ENCODE peak calls at places on chromosomes 12 and 14, in ten cellular contexts. One of them, this sample, is unnamed.

GRCh38 chr12:54249489-54249888 is 30.4 kb downstream of the CBX5 start:
- DNase-seq in psoas muscle: no peak
- DNase-seq in body of pancreas: no peak
- DNase-seq in progenitor cell of endocrine pancreas: no peak
- DNase-seq in cardiac muscle cell: no peak
- DNase-seq in brain microvascular endothelial cell: no peak
- DNase-seq in dorsolateral prefrontal cortex: no peak
- DNase-seq in GM12865: no peak
- DNase-seq in ovary: no peak
- DNase-seq in WTC11: no peak
- DNase-seq in this sample: no peak

GRCh38 chr12:43737646-43738045 is 20.9 kb downstream of the PUS7L start:
- DNase-seq in GM12865: no peak
- DNase-seq in body of pancreas: no peak
- DNase-seq in progenitor cell of endocrine pancreas: no peak
- DNase-seq in psoas muscle: no peak
- DNase-seq in brain microvascular endothelial cell: peak
- DNase-seq in ovary: no peak
- DNase-seq in WTC11: no peak
- DNase-seq in dorsolateral prefrontal cortex: no peak
- DNase-seq in cardiac muscle cell: no peak
- DNase-seq in this sample: no peak

GRCh38 chr12:69396041-69396440 is 36.5 kb downstream of the YEATS4 start:
- DNase-seq in ovary: no peak
- DNase-seq in GM12865: no peak
- DNase-seq in WTC11: no peak
- DNase-seq in body of pancreas: no peak
- DNase-seq in cardiac muscle cell: no peak
- DNase-seq in psoas muscle: no peak
- DNase-seq in dorsolateral prefrontal cortex: no peak
- DNase-seq in progenitor cell of endocrine pancreas: no peak
- DNase-seq in brain microvascular endothelial cell: no peak
- DNase-seq in this sample: no peak

GRCh38 chr14:54722791-54723432 is 156.0 kb downstream of the SAMD4A start:
- DNase-seq in GM12865: peak
- DNase-seq in dorsolateral prefrontal cortex: no peak
- DNase-seq in brain microvascular endothelial cell: peak
- DNase-seq in body of pancreas: no peak
- DNase-seq in ovary: no peak
- DNase-seq in psoas muscle: no peak
- DNase-seq in cardiac muscle cell: peak
- DNase-seq in progenitor cell of endocrine pancreas: no peak
- DNase-seq in WTC11: no peak
- DNase-seq in this sample: no peak

GRCh38 chr12:3326156-3326849 is 164.7 kb upstream of the PRMT8 start:
- DNase-seq in progenitor cell of endocrine pancreas: no peak
- DNase-seq in cardiac muscle cell: no peak
- DNase-seq in GM12865: no peak
- DNase-seq in ovary: no peak
- DNase-seq in body of pancreas: no peak
- DNase-seq in dorsolateral prefrontal cortex: no peak
- DNase-seq in WTC11: peak
- DNase-seq in psoas muscle: no peak
- DNase-seq in brain microvascular endothelial cell: no peak
- DNase-seq in this sample: no peak

GRCh38 chr12:12428961-12429657 is 72.2 kb downstream of the BORCS5 start:
- DNase-seq in psoas muscle: no peak
- DNase-seq in brain microvascular endothelial cell: no peak
- DNase-seq in dorsolateral prefrontal cortex: no peak
- DNase-seq in GM12865: no peak
- DNase-seq in ovary: no peak
- DNase-seq in body of pancreas: no peak
- DNase-seq in WTC11: no peak
- DNase-seq in cardiac muscle cell: no peak
- DNase-seq in progenitor cell of endocrine pancreas: no peak
- DNase-seq in this sample: no peak

GRCh38 chr14:93894992-93895391 is 32.2 kb upstream of the FAM181A start:
- DNase-seq in WTC11: peak
- DNase-seq in brain microvascular endothelial cell: no peak
- DNase-seq in cardiac muscle cell: no peak
- DNase-seq in ovary: no peak
- DNase-seq in dorsolateral prefrontal cortex: no peak
- DNase-seq in progenitor cell of endocrine pancreas: no peak
- DNase-seq in GM12865: no peak
- DNase-seq in psoas muscle: no peak
- DNase-seq in body of pancreas: no peak
- DNase-seq in this sample: no peak

GRCh38 chr12:48977290-48978281 is 536 bp upstream of the WNT1 start:
- DNase-seq in psoas muscle: peak
- DNase-seq in GM12865: peak
- DNase-seq in brain microvascular endothelial cell: peak
- DNase-seq in progenitor cell of endocrine pancreas: peak
- DNase-seq in body of pancreas: peak
- DNase-seq in dorsolateral prefrontal cortex: no peak
- DNase-seq in WTC11: peak
- DNase-seq in ovary: no peak
- DNase-seq in cardiac muscle cell: no peak
- DNase-seq in this sample: peak

GRCh38 chr12:5487076-5487475 is 55.2 kb downstream of the NTF3 start:
- DNase-seq in GM12865: no peak
- DNase-seq in brain microvascular endothelial cell: no peak
- DNase-seq in dorsolateral prefrontal cortex: no peak
- DNase-seq in ovary: no peak
- DNase-seq in psoas muscle: no peak
- DNase-seq in body of pancreas: no peak
- DNase-seq in cardiac muscle cell: no peak
- DNase-seq in WTC11: no peak
- DNase-seq in progenitor cell of endocrine pancreas: no peak
- DNase-seq in this sample: no peak

GRCh38 chr12:103470664-103471063 is 25.1 kb downstream of the C12orf42 start:
- DNase-seq in dorsolateral prefrontal cortex: no peak
- DNase-seq in body of pancreas: no peak
- DNase-seq in WTC11: no peak
- DNase-seq in ovary: no peak
- DNase-seq in GM12865: peak
- DNase-seq in psoas muscle: no peak
- DNase-seq in progenitor cell of endocrine pancreas: no peak
- DNase-seq in brain microvascular endothelial cell: no peak
- DNase-seq in cardiac muscle cell: no peak
- DNase-seq in this sample: no peak

GRCh38 chr14:90429236-90429635 is 32.4 kb downstream of the CALM1 start:
- DNase-seq in psoas muscle: no peak
- DNase-seq in dorsolateral prefrontal cortex: no peak
- DNase-seq in body of pancreas: no peak
- DNase-seq in WTC11: no peak
- DNase-seq in brain microvascular endothelial cell: no peak
- DNase-seq in cardiac muscle cell: no peak
- DNase-seq in GM12865: no peak
- DNase-seq in progenitor cell of endocrine pancreas: no peak
- DNase-seq in ovary: no peak
- DNase-seq in this sample: no peak
- TF ChIP-seq CTCF in psoas muscle: no peak
- TF ChIP-seq CTCF in dorsolateral prefrontal cortex: no peak
- TF ChIP-seq CTCF in body of pancreas: no peak
- TF ChIP-seq CTCF in WTC11: no peak
- TF ChIP-seq CTCF in brain microvascular endothelial cell: no peak
- TF ChIP-seq CTCF in cardiac muscle cell: no peak
- TF ChIP-seq CTCF in GM12865: no peak
- TF ChIP-seq CTCF in progenitor cell of endocrine pancreas: no peak
- TF ChIP-seq CTCF in ovary: no peak
- TF ChIP-seq CTCF in this sample: no peak

GRCh38 chr12:52278530-52278929 is 4.1 kb downstream of the KRT86 start:
- DNase-seq in psoas muscle: no peak
- DNase-seq in progenitor cell of endocrine pancreas: no peak
- DNase-seq in body of pancreas: no peak
- DNase-seq in brain microvascular endothelial cell: no peak
- DNase-seq in ovary: no peak
- DNase-seq in cardiac muscle cell: peak
- DNase-seq in WTC11: no peak
- DNase-seq in GM12865: no peak
- DNase-seq in dorsolateral prefrontal cortex: no peak
- DNase-seq in this sample: no peak

GRCh38 chr12:52279683-52280318 is 5.4 kb downstream of the KRT86 start:
- DNase-seq in dorsolateral prefrontal cortex: no peak
- DNase-seq in ovary: no peak
- DNase-seq in WTC11: no peak
- DNase-seq in psoas muscle: no peak
- DNase-seq in cardiac muscle cell: no peak
- DNase-seq in progenitor cell of endocrine pancreas: no peak
- DNase-seq in GM12865: no peak
- DNase-seq in brain microvascular endothelial cell: no peak
- DNase-seq in body of pancreas: no peak
- DNase-seq in this sample: no peak

GRCh38 chr12:52280319-52280795 is 5.9 kb downstream of the KRT86 start:
- DNase-seq in brain microvascular endothelial cell: peak
- DNase-seq in GM12865: no peak
- DNase-seq in cardiac muscle cell: no peak
- DNase-seq in dorsolateral prefrontal cortex: no peak
- DNase-seq in progenitor cell of endocrine pancreas: no peak
- DNase-seq in ovary: no peak
- DNase-seq in body of pancreas: peak
- DNase-seq in WTC11: no peak
- DNase-seq in psoas muscle: peak
- DNase-seq in this sample: no peak

GRCh38 chr12:52277486-52278245 is 3.2 kb downstream of the KRT86 start:
- DNase-seq in body of pancreas: peak
- DNase-seq in progenitor cell of endocrine pancreas: no peak
- DNase-seq in psoas muscle: no peak
- DNase-seq in ovary: no peak
- DNase-seq in brain microvascular endothelial cell: no peak
- DNase-seq in cardiac muscle cell: peak
- DNase-seq in GM12865: no peak
- DNase-seq in WTC11: no peak
- DNase-seq in dorsolateral prefrontal cortex: no peak
- DNase-seq in this sample: no peak

DNA sequence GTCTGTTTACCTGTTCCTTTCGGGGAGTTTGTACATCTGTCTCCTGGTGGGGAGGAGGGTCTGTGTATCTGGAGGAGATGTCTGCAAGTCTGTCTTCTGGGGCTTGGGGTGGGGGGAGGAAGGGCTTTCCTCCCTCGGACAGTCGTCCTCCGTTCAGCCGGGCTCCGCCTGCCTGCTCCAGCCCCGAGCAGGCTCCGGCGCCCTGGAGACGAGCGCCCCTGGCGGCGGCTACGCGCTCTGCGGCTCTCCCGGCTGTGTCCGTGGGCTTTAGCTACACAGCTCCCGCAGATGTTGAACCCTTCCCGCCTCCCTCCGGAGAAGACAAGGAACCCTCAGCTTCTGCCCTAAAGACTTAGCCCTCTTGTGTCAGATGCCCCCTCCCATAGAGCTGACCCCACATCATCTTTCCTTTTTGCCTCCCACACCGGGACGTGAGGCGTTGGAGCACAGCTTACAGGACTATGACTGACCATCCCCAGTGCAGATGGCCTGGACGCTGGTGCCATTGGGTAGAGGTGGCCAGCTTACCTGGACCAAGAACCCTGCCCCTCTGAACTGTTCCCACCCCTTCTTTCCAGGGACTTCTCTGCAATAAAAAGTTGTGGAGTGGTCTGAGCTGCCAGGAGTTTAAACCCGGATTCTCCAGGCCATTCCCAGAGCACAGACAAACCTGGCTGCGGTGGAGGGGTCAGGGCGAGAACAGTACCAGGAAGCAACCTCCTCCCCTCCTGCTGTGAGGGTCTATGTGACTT is 4.7 kb downstream of the KRT86 start:
- DNase-seq in ovary: peak
- DNase-seq in GM12865: peak
- DNase-seq in brain microvascular endothelial cell: peak
- DNase-seq in progenitor cell of endocrine pancreas: peak
- DNase-seq in dorsolateral prefrontal cortex: peak
- DNase-seq in body of pancreas: peak
- DNase-seq in psoas muscle: peak
- DNase-seq in cardiac muscle cell: peak
- DNase-seq in WTC11: peak
- DNase-seq in this sample: peak
- TF ChIP-seq CTCF in ovary: peak
- TF ChIP-seq CTCF in GM12865: peak
- TF ChIP-seq CTCF in brain microvascular endothelial cell: peak
- TF ChIP-seq CTCF in progenitor cell of endocrine pancreas: peak
- TF ChIP-seq CTCF in dorsolateral prefrontal cortex: peak
- TF ChIP-seq CTCF in body of pancreas: peak
- TF ChIP-seq CTCF in psoas muscle: peak
- TF ChIP-seq CTCF in cardiac muscle cell: peak
- TF ChIP-seq CTCF in WTC11: peak
- TF ChIP-seq CTCF in this sample: peak

DNA sequence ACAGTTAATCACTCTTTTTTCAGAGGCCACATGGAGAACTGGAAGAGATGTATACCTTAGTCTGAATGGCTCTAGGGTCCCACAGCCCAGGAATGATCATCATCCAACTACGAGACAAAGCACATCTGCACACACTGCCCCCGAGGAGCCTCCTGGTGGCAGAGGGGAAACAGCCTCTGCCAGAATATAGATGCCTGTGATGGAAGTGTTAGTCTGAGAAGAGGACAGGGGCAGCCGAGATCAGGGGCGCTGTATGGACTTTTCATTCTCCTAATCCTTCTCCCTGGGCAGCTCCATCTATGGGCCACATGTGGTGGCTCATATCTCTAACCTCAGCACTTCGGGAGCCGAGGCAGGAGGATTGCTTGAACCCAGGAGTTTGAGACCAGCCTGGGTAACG is 82.8 kb upstream of the CAPRIN2 start:
- DNase-seq in ovary: no peak
- DNase-seq in cardiac muscle cell: no peak
- DNase-seq in progenitor cell of endocrine pancreas: no peak
- DNase-seq in brain microvascular endothelial cell: no peak
- DNase-seq in psoas muscle: no peak
- DNase-seq in body of pancreas: no peak
- DNase-seq in WTC11: no peak
- DNase-seq in dorsolateral prefrontal cortex: no peak
- DNase-seq in GM12865: no peak
- DNase-seq in this sample: no peak
- TF ChIP-seq CTCF in ovary: no peak
- TF ChIP-seq CTCF in cardiac muscle cell: no peak
- TF ChIP-seq CTCF in progenitor cell of endocrine pancreas: peak
- TF ChIP-seq CTCF in brain microvascular endothelial cell: peak
- TF ChIP-seq CTCF in psoas muscle: no peak
- TF ChIP-seq CTCF in body of pancreas: no peak
- TF ChIP-seq CTCF in WTC11: no peak
- TF ChIP-seq CTCF in dorsolateral prefrontal cortex: no peak
- TF ChIP-seq CTCF in GM12865: no peak
- TF ChIP-seq CTCF in this sample: no peak

DNA sequence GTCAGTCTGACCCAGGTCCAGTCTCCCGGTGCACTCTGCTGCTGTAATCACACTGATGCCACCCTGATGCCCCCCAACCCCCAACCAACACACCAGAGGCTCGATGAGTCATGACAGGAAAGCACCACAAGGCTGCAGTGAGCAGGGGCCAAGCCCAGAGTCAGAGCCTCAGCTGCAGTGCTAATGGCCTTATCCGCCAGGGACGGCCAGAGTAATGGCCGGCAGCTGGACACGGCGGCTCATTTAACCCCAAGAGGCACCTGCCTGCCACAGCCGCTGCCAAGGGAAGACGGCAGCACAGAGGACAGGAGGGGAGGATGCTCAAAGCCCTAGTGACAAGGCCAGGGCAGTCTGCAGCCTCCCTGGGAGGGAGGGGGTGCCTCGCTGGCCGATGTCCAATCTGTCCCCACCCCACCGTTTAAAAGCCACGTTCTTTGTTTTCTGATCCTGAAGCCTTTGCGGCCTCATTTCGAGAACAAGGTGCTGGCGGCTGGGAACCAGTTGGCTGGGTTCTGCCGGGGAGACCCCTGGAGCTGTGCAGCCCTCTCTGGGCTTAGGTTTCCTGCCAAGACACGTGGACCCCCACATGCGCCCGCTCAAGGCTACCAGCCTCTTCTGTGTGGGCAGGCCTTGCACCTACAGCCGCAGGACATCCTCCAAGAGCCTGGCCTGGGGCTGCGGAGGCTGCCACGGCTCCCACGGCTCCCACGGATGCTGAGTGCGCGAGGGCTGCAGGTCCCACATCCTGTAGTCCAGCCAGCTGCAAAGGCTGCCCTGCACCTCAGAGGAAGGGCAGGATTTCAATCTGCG is 13.1 kb downstream of the CCDC85C start:
- DNase-seq in GM12865: no peak
- DNase-seq in psoas muscle: no peak
- DNase-seq in progenitor cell of endocrine pancreas: no peak
- DNase-seq in WTC11: no peak
- DNase-seq in ovary: no peak
- DNase-seq in brain microvascular endothelial cell: peak
- DNase-seq in body of pancreas: peak
- DNase-seq in cardiac muscle cell: no peak
- DNase-seq in dorsolateral prefrontal cortex: no peak
- DNase-seq in this sample: no peak
- TF ChIP-seq CTCF in GM12865: no peak
- TF ChIP-seq CTCF in psoas muscle: no peak
- TF ChIP-seq CTCF in progenitor cell of endocrine pancreas: no peak
- TF ChIP-seq CTCF in WTC11: no peak
- TF ChIP-seq CTCF in ovary: no peak
- TF ChIP-seq CTCF in brain microvascular endothelial cell: no peak
- TF ChIP-seq CTCF in body of pancreas: no peak
- TF ChIP-seq CTCF in cardiac muscle cell: no peak
- TF ChIP-seq CTCF in dorsolateral prefrontal cortex: no peak
- TF ChIP-seq CTCF in this sample: no peak